ENCODE peak calls at places on chromosomes 1 and 21, in nine cellular contexts. H is HFF-Myc, F is aorta, P is adipocyte, V is HL-60, S is brain microvascular endothelial cell, I is H1, C is spleen, Z is kidney epithelial cell. L is an unnamed sample.

GRCh38 chr1:199122532-199123311 is 483.9 kb downstream of the PTPRC start:
- DNase-seq in H (no peak), C (no peak), S (peak), V (no peak), I (no peak), F (no peak), P (no peak), Z (peak), L (no peak)

GRCh38 chr21:39348040-39348354 is 891 bp downstream of the HMGN1 start:
- DNase-seq in C (no peak), I (no peak), Z (no peak), P (no peak), H (no peak), F (no peak), V (no peak), S (no peak), L (no peak)

GRCh38 chr1:203121186-203122015 is 6.1 kb upstream of the ADORA1 start:
- DNase-seq in V (peak), C (no peak), H (no peak), S (no peak), Z (no peak), P (no peak), F (no peak), I (no peak), L (no peak)

GRCh38 chr1:230140221-230141001 is 73.4 kb downstream of the GALNT2 start:
- DNase-seq in Z (no peak), V (no peak), P (no peak), C (no peak), S (peak), I (no peak), H (no peak), F (peak), L (no peak)

GRCh38 chr1:20538760-20539551 is 13.4 kb upstream of the FAM43B start:
- DNase-seq in F (no peak), H (no peak), Z (no peak), P (no peak), S (no peak), C (no peak), I (no peak), V (no peak), L (no peak)

GRCh38 chr21:46393451-46393940 is 65.2 kb upstream of the DIP2A start:
- DNase-seq in C (no peak), Z (no peak), S (no peak), H (no peak), P (no peak), I (no peak), V (no peak), F (no peak), L (no peak)

GRCh38 chr1:143720087-143721023 is 251.4 kb downstream of the FAM72C start:
- DNase-seq in F (peak), I (no peak), H (no peak), V (peak), C (peak), S (no peak), P (no peak), Z (no peak), L (no peak)

GRCh38 chr1:28900562-28900961 is 13.8 kb upstream of the EPB41 start:
- DNase-seq in P (no peak), S (no peak), V (no peak), Z (no peak), I (no peak), H (no peak), C (no peak), F (no peak), L (no peak)

GRCh38 chr1:11794446-11795237 is 11.1 kb downstream of the MTHFR start:
- DNase-seq in H (no peak), C (peak), P (no peak), V (no peak), F (no peak), Z (no peak), I (no peak), S (no peak), L (no peak)

GRCh38 chr1:34879230-34879629 is 19.7 kb upstream of the SMIM12 start:
- DNase-seq in H (no peak), Z (no peak), I (no peak), F (no peak), S (no peak), C (no peak), V (no peak), P (no peak), L (no peak)

GRCh38 chr1:207078578-207079132 is 10.0 kb upstream of the C4BPB start:
- DNase-seq in F (no peak), I (no peak), S (no peak), P (no peak), V (no peak), C (no peak), Z (no peak), H (no peak), L (no peak)

GRCh38 chr1:1777950-1778826 is at the start of gene NADK:
- DNase-seq in C (peak), P (peak), F (peak), S (no peak), I (no peak), H (no peak), Z (no peak), V (peak), L (peak)

GRCh38 chr1:27372808-27373690 is 1.6 kb downstream of the FCN3 start:
- DNase-seq in C (no peak), S (no peak), Z (no peak), P (no peak), F (no peak), I (no peak), V (no peak), H (no peak), L (no peak)

GRCh38 chr1:245605480-245606156 is 450.8 kb downstream of the KIF26B start:
- DNase-seq in C (no peak), F (no peak), P (peak), V (no peak), H (peak), Z (no peak), S (peak), I (no peak), L (no peak)

GRCh38 chr1:178093150-178093957 is 550 bp upstream of the RASAL2 start:
- DNase-seq in I (peak), C (peak), S (peak), H (peak), F (peak), P (peak), Z (peak), V (peak), L (no peak)

GRCh38 chr1:112673589-112674439 is 645 bp upstream of the MOV10 start:
- DNase-seq in I (no peak), V (peak), P (peak), Z (no peak), S (peak), F (peak), C (no peak), H (no peak), L (peak)

GRCh38 chr21:30990514-30991304 is 47.6 kb downstream of the KRTAP19-8 start:
- DNase-seq in F (no peak), I (no peak), Z (no peak), C (no peak), H (no peak), S (no peak), P (no peak), V (no peak), L (no peak)

GRCh38 chr21:28215214-28215954 is 777.3 kb downstream of the LTN1 start:
- DNase-seq in Z (no peak), I (no peak), F (no peak), C (no peak), S (peak), V (no peak), P (peak), H (no peak), L (no peak)

GRCh38 chr1:211935448-211935970 is 99.8 kb downstream of the INTS7 start:
- DNase-seq in S (no peak), F (no peak), I (no peak), C (no peak), P (no peak), V (no peak), H (no peak), Z (no peak), L (no peak)

GRCh38 chr1:7669559-7670208 is 101.4 kb upstream of the VAMP3 start:
- DNase-seq in V (peak), S (peak), C (no peak), H (no peak), P (peak), I (peak), F (no peak), Z (no peak), L (peak)

GRCh38 chr1:21653744-21654100 is 15.4 kb downstream of the RAP1GAP start:
- DNase-seq in P (no peak), S (no peak), C (no peak), F (no peak), Z (no peak), V (no peak), H (no peak), I (no peak), L (no peak)

GRCh38 chr1:203464226-203464625 is 11.4 kb upstream of the PRELP start:
- DNase-seq in P (no peak), F (peak), V (no peak), Z (no peak), C (no peak), H (no peak), I (no peak), S (no peak), L (no peak)

GRCh38 chr21:33587792-33588484 is 546 bp downstream of the DONSON start:
- DNase-seq in S (peak), C (no peak), P (peak), Z (no peak), V (peak), I (no peak), H (no peak), F (peak), L (no peak)

GRCh38 chr1:27959792-27960603 is at the start of gene XKR8:
- DNase-seq in Z (peak), F (peak), V (peak), S (peak), H (peak), C (peak), I (peak), P (peak), L (peak)

GRCh38 chr1:11908139-11909021 is 17.8 kb downstream of the KIAA2013 start:
- DNase-seq in H (peak), F (peak), P (peak), S (peak), I (peak), C (peak), Z (peak), V (peak), L (peak)

GRCh38 chr1:148318123-148318899 is 164.8 kb downstream of the PPIAL4G start:
- DNase-seq in F (peak), P (peak), C (peak), V (peak), Z (no peak), I (no peak), S (no peak), H (no peak), L (peak)
- H3K4me3 ChIP-seq in F (no peak), P (peak), C (peak), V (peak), Z (no peak), I (peak), S (peak), H (no peak), L (peak)

GRCh38 chr1:18948048-18948912 is 8.2 kb downstream of the IFFO2 start:
- DNase-seq in Z (peak), I (no peak), C (peak), S (no peak), F (peak), V (no peak), P (peak), H (no peak), L (peak)
- H3K4me3 ChIP-seq in Z (no peak), I (no peak), C (no peak), S (no peak), F (no peak), V (no peak), P (no peak), H (no peak), L (no peak)

GRCh38 chr1:44805311-44806024 is 1.7 kb downstream of the DYNLT4 start:
- DNase-seq in P (no peak), I (no peak), H (no peak), S (no peak), Z (no peak), F (peak), V (no peak), C (peak), L (no peak)

GRCh38 chr1:44801491-44802305 is 1.5 kb downstream of the PLK3 start:
- DNase-seq in Z (no peak), H (no peak), P (peak), I (no peak), V (no peak), S (no peak), C (peak), F (peak), L (no peak)

GRCh38 chr1:44803312-44804095 is 3.3 kb downstream of the PLK3 start:
- DNase-seq in F (peak), P (no peak), I (no peak), H (no peak), V (no peak), Z (no peak), S (no peak), C (peak), L (no peak)

GRCh38 chr1:44802306-44803061 is 2.3 kb downstream of the PLK3 start:
- DNase-seq in S (no peak), H (no peak), Z (no peak), F (peak), I (no peak), V (no peak), C (peak), P (no peak), L (no peak)

DNA sequence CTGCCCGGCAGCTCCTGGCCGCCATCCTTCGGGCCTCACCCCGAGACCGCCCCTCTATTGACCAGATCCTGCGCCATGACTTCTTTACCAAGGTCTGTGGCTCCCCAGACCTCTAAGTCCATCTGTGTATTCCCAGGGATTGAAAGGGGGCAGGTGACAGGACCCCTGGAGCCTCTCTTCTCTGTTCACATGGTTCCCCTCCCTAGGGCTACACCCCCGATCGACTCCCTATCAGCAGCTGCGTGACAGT is 2.8 kb downstream of the PLK3 start:
- DNase-seq in P (no peak), C (no peak), H (no peak), S (no peak), I (no peak), F (peak), Z (no peak), V (no peak), L (no peak)
- H3K4me3 ChIP-seq in P (peak), C (no peak), H (peak), S (peak), I (no peak), F (no peak), Z (no peak), V (no peak), L (no peak)

GRCh38 chr21:36487641-36488307 is 7.9 kb upstream of the CLDN14 start:
- DNase-seq in H (no peak), Z (no peak), F (no peak), V (peak), I (no peak), P (peak), S (peak), C (no peak), L (no peak)
- H3K4me3 ChIP-seq in H (no peak), Z (no peak), F (no peak), V (no peak), I (no peak), P (no peak), S (no peak), C (no peak), L (no peak)